ENCODE peak calls at places on chromosomes 16 and 17, in seven cellular contexts. S is SK-N-SH, I is HCT116, A is GM12878, F is HepG2, L is K562, N is H1. E is an unnamed sample.

GRCh38 chr17:65270499-65270898 is 133.3 kb downstream of the RGS9 start:
- DNase-seq in S (no peak), I (no peak), A (no peak), F (no peak), L (no peak), N (no peak), E (no peak)

GRCh38 chr17:37327341-37328090 is 48.3 kb upstream of the C17orf78 start:
- DNase-seq in S (no peak), I (no peak), A (no peak), F (no peak), L (no peak), N (no peak), E (no peak)

GRCh38 chr17:42249681-42250446 is 26.3 kb downstream of the STAT5B start:
- DNase-seq in S (no peak), I (no peak), A (peak), F (no peak), L (no peak), N (no peak), E (no peak)

GRCh38 chr17:82495844-82496528 is 23.5 kb upstream of the FOXK2 start:
- DNase-seq in S (peak), I (peak), A (no peak), F (peak), L (no peak), N (peak), E (no peak)

GRCh38 chr17:67606471-67606870 is 111.3 kb upstream of the NOL11 start:
- DNase-seq in S (peak), I (no peak), A (no peak), F (no peak), L (no peak), N (no peak), E (no peak)

GRCh38 chr17:81553018-81553615 is 964 bp upstream of the FAAP100 start:
- DNase-seq in S (peak), I (peak), A (peak), F (peak), L (peak), N (peak), E (peak)

GRCh38 chr17:57442914-57443571 is 186.7 kb downstream of the MSI2 start:
- DNase-seq in S (no peak), I (no peak), A (no peak), F (no peak), L (no peak), N (no peak), E (no peak)

GRCh38 chr17:5509482-5509881 is 23.1 kb downstream of the MIS12 start:
- DNase-seq in S (no peak), I (no peak), A (no peak), F (no peak), L (no peak), N (no peak), E (no peak)

GRCh38 chr17:56681561-56682266 is 88.2 kb downstream of the NOG start:
- DNase-seq in S (no peak), I (peak), A (no peak), F (no peak), L (no peak), N (no peak), E (no peak)

DNA sequence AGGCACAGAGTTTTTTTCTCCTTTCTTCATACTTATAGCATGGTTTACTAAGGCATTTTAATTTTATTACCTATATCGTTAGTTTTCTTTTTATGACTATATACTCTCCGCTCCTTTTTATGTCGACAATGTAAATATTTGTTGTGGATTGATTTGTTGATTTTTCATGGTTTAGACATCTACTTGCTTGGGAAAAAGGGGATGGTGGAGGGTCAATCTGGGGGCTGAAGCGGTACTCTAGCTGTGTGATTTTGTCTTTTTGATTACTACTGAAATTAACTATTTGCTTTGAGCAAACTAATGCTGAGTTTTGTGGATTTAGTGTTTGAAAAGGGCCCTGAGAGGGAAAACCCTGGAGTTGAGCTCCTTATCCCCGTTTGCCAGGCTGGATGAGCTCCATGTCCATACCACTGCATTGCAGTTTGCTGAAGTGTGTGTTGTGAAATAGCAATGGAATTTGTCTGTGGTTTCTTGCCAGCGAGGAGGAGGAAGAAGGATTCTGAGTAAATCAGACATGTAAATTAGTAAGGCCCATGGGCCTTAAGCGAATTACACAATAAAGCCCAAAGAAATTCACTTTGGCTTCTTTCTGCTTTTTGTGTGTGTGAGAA is 72.0 kb downstream of the FTO start:
- DNase-seq in S (no peak), I (no peak), A (no peak), F (peak), L (no peak), N (no peak), E (peak)
- TF ChIP-seq JUND in S (peak), I (no peak), A (no peak), F (no peak), L (no peak), N (no peak), E (no peak)

DNA sequence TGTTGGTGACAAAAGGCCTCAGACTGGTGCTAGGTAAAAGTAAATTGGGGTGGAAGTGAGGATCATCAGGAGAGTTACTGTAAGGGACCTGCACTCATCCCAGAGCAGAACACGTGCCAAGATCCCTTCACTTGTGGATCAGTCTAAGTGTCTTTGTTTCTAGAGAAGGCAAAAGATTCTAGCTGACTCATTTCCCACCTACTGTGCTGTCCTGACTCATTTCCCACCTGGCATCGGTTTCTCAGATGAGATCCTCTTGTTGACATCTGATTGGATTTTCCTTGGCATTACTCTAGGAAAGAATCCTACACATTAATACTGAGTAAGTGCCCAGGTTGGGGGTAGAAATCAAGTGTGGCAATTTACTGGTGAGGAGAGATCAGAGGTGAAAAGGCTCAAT is 136.5 kb upstream of the NUDT7 start:
- DNase-seq in S (no peak), I (peak), A (no peak), F (no peak), L (no peak), N (no peak), E (no peak)
- TF ChIP-seq JUND in S (peak), I (peak), A (no peak), F (no peak), L (no peak), N (no peak), E (no peak)

GRCh38 chr17:78682363-78682762 is 99.7 kb downstream of the CYTH1 start:
- DNase-seq in S (no peak), I (no peak), A (no peak), F (no peak), L (no peak), N (no peak), E (no peak)
- TF ChIP-seq JUND in S (no peak), I (no peak), A (no peak), F (no peak), L (no peak), N (no peak), E (no peak)

DNA sequence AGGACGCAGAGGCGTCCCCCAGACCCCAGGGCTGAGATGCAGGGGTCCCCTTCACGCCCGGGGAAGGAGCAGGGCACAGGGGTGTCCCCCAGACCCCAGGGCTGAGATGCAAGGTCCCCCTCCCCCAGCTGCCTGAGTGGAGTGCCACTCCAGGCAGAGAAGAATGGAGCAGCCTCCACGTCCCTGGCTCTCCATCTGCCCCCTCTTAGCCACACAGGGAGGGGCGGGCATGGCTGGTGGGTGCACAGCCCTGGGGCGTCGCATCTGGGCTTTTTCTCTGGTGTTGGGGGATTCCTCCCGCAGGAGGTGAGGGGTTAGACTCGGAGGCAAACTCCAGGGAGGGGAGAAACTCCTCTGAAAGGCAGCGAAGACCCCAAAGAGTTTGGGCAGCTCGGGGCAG is 17.5 kb downstream of the CIBAR2 start:
- DNase-seq in S (peak), I (no peak), A (no peak), F (no peak), L (no peak), N (no peak), E (no peak)
- TF ChIP-seq JUND in S (no peak), I (no peak), A (no peak), F (no peak), L (no peak), N (no peak), E (no peak)

DNA sequence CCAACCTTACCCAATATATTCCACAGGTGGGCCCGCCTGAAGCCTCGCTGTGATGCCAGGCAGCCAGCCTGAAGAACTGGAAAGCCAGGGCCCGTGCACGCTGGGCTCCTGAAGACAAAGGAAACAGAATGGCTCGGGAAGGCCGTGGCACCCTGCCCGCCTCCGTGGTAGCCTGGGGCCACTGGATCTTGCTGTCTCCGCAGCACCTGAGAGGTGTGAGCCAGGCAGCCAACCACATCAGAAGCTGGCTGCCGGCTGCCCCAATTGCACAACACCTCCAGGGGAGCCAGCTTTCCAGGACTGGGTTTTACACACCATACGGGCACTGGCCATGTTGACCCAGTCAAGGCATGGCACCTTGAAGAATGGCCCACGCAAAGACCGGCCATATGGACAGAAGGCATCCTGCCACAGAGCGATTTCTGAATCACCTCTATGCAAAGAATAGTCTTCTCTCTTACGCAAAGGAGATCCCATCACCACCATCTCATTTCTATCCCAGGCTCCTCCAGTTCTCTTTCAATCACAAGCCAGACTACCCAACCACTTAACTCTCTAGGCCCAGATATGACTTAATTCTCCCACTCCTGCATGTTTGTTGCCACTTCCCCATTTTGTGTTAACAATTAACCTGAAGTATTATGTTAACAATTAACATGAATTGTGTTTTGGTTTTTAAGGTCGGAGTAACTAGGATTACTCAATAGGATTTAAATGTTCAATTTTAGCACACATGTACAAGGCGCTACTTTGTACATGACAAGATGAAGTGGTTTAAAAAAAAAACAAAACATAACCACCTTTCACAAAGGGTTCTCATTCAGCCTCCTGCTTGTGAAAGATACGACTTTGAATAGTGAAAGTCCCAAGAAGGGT is 32.1 kb downstream of the ZFHX3 start:
- DNase-seq in S (no peak), I (peak), A (peak), F (peak), L (no peak), N (no peak), E (peak)
- TF ChIP-seq JUND in S (no peak), I (peak), A (peak), F (no peak), L (no peak), N (no peak), E (no peak)

DNA sequence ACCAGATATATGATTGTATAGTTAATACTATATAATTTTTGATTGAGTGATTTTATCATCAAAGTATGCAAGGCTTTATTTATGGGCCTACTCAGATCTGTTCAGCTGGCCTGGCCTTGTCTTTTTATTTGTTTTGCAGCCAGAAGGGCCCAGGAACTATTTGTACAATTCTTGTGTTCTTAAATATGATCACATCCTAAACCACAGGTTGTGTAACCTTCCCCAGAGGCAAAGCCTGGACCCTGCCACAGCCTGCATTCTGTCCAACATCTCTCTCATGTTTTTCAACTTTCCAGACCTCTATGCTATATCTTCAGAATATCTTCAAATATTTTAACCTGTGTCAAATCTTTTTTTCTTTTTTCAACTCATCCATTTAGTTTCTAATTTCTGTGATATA is 410.4 kb upstream of the MON1B start:
- DNase-seq in S (no peak), I (no peak), A (no peak), F (no peak), L (no peak), N (no peak), E (no peak)
- TF ChIP-seq JUND in S (no peak), I (no peak), A (no peak), F (no peak), L (no peak), N (no peak), E (no peak)

GRCh38 chr16:8931864-8932263 is 31.8 kb downstream of the USP7 start:
- DNase-seq in S (no peak), I (no peak), A (no peak), F (peak), L (peak), N (peak), E (no peak)
- TF ChIP-seq JUND in S (no peak), I (no peak), A (no peak), F (no peak), L (no peak), N (no peak), E (no peak)

GRCh38 chr16:49273771-49274170 is 7.9 kb downstream of the CBLN1 start:
- DNase-seq in S (no peak), I (no peak), A (no peak), F (no peak), L (no peak), N (no peak), E (no peak)
- TF ChIP-seq JUND in S (no peak), I (no peak), A (no peak), F (no peak), L (no peak), N (no peak), E (no peak)